ENCODE peak calls at places on chromosomes 11 and 22, in ten cellular contexts. I is NCI-H1694; L is NCI-H2227 treated with DMSO at 0.1 percent for 48 hours; G is activated CD4-positive, alpha-beta T cell treated with anti-CD3 and anti-CD28 coated beads for 36 hours; O is tibial nerve; M is GM10248; Z is activated CD4-positive, CD25-positive, alpha-beta regulatory T cell; Y is naive thymus-derived CD4-positive, alpha-beta T cell; N is omental fat pad; F is GOT3. J is an unnamed sample.

GRCh38 chr22:31332886-31333285 is 13.3 kb downstream of the PATZ1 start:
- DNase-seq in G (no peak), Z (no peak), M (no peak), N (no peak), F (no peak), I (no peak), L (no peak), Y (no peak), O (no peak), J (no peak)

GRCh38 chr11:57301711-57302423 is 22.9 kb downstream of the TNKS1BP1 start:
- DNase-seq in G (no peak), L (no peak), F (no peak), I (no peak), N (no peak), Z (no peak), O (no peak), Y (no peak), M (no peak), J (no peak)

GRCh38 chr11:35247428-35247827 is 108.5 kb downstream of the CD44 start:
- DNase-seq in M (no peak), O (no peak), I (no peak), Y (peak; percentile 90), F (no peak), G (peak; percentile 53), N (no peak), Z (peak; percentile 14), L (no peak), J (no peak)

GRCh38 chr11:30326114-30326783 is 3.3 kb downstream of the ARL14EP start:
- DNase-seq in Y (no peak), L (no peak), M (no peak), O (no peak), Z (no peak), F (no peak), N (no peak), I (no peak), G (no peak), J (no peak)

GRCh38 chr11:61607426-61607825 is 26.6 kb upstream of the SYT7 start:
- DNase-seq in L (no peak), N (no peak), Z (no peak), G (no peak), O (no peak), F (no peak), I (no peak), Y (no peak), M (no peak), J (no peak)

GRCh38 chr11:117084992-117085391 is 13.2 kb downstream of the SIK3 start:
- DNase-seq in Y (no peak), M (no peak), O (no peak), N (no peak), F (no peak), Z (no peak), G (no peak), L (no peak), I (no peak), J (no peak)

GRCh38 chr11:33366918-33367317 is 109.7 kb downstream of the HIPK3 start:
- DNase-seq in Z (no peak), I (no peak), N (no peak), F (no peak), O (no peak), G (no peak), Y (no peak), L (no peak), M (no peak), J (no peak)

GRCh38 chr22:35648066-35649025 is at the start of gene APOL6:
- DNase-seq in O (no peak), I (no peak), Z (peak; percentile 37), Y (peak; percentile 81), L (no peak), M (peak; percentile 59), F (no peak), N (no peak), G (peak; percentile 74), J (peak; percentile 11)

GRCh38 chr11:124817036-124817435 is 16.8 kb upstream of the MSANTD2 start:
- DNase-seq in I (no peak), L (no peak), M (no peak), G (no peak), Y (no peak), Z (no peak), F (no peak), O (no peak), N (no peak), J (no peak)

GRCh38 chr11:126361400-126361799 is 5.9 kb downstream of the ST3GAL4 start:
- DNase-seq in N (no peak), Y (no peak), I (no peak), F (no peak), G (no peak), O (no peak), L (no peak), M (no peak), Z (no peak), J (no peak)

GRCh38 chr11:74620537-74620936 is 28.2 kb downstream of the POLD3 start:
- DNase-seq in Y (no peak), F (no peak), G (no peak), O (no peak), Z (no peak), N (no peak), I (no peak), L (no peak), M (no peak), J (no peak)

GRCh38 chr11:848380-848931 is 5.8 kb downstream of the TSPAN4 start:
- DNase-seq in Y (peak; percentile 65), G (peak; percentile 81), O (no peak), L (no peak), F (no peak), N (no peak), Z (peak; percentile 45), I (no peak), M (peak; percentile 86), J (no peak)

GRCh38 chr22:17706451-17706900 is 67.8 kb downstream of the BID start:
- DNase-seq in Z (no peak), F (no peak), L (no peak), O (peak; percentile 26), I (no peak), Y (peak; percentile 6), G (peak; percentile 72), M (peak; percentile 68), N (no peak), J (no peak)

GRCh38 chr22:17796695-17797094 is 22.4 kb upstream of the BID start:
- DNase-seq in Z (no peak), N (no peak), L (no peak), Y (no peak), O (no peak), M (no peak), G (no peak), F (no peak), I (no peak), J (no peak)

GRCh38 chr22:36336246-36337182 is 51.3 kb downstream of the MYH9 start:
- DNase-seq in Z (no peak), L (no peak), F (no peak), Y (no peak), M (no peak), G (no peak), I (no peak), O (no peak), N (no peak), J (no peak)

GRCh38 chr11:96863520-96863919 is 473.7 kb downstream of the JRKL start:
- DNase-seq in G (no peak), F (no peak), L (no peak), N (no peak), O (no peak), I (no peak), M (no peak), Y (no peak), Z (no peak), J (no peak)

GRCh38 chr11:78752528-78752927 is 177.9 kb upstream of the NARS2 start:
- DNase-seq in L (no peak), O (no peak), I (no peak), F (no peak), N (no peak), G (no peak), Y (no peak), Z (no peak), M (no peak), J (no peak)

GRCh38 chr11:102494216-102494615 is 36.3 kb downstream of the MMP7 start:
- DNase-seq in F (no peak), O (no peak), I (no peak), M (no peak), N (no peak), Z (no peak), Y (no peak), L (peak; percentile 0), G (no peak), J (no peak)

GRCh38 chr11:34552270-34552669 is 38.7 kb upstream of the ELF5 start:
- DNase-seq in N (no peak), L (no peak), M (no peak), Y (no peak), O (no peak), F (no peak), I (no peak), G (no peak), Z (no peak), J (no peak)